ENCODE peak calls at places on chromosomes 7 and 10, in eight cellular contexts. Q is HCT116; A is kidney; K is naive thymus-derived CD4-positive, alpha-beta T cell; R is PC-9; O is A673; E is upper lobe of right lung; H is OCI-LY7. C is an unnamed sample.
A peak's percentile ranks its signal among the peaks of the same experiment; 100 is the strongest.

GRCh38 chr10:50621981-50622496 is 1.7 kb downstream of the SGMS1 start:
- DNase-seq in E (peak; percentile 93), O (peak; percentile 62), Q (peak; percentile 75), H (peak; percentile 91), K (peak; percentile 69), R (peak; percentile 89), A (peak; percentile 98), C (peak; percentile 97)

GRCh38 chr7:7979556-7979955 is 11.0 kb downstream of the GLCCI1 start:
- DNase-seq in H (no peak), O (no peak), A (no peak), R (no peak), K (no peak), Q (no peak), E (no peak), C (no peak)

GRCh38 chr10:123144697-123145541 is 3.0 kb upstream of the HMX2 start:
- DNase-seq in R (no peak), O (no peak), K (no peak), A (no peak), Q (no peak), H (no peak), E (no peak), C (no peak)

GRCh38 chr7:153090209-153090608 is 330.7 kb downstream of the ACTR3B start:
- DNase-seq in R (no peak), E (no peak), O (no peak), Q (no peak), K (no peak), A (no peak), H (no peak), C (no peak)

GRCh38 chr7:832292-832967 is at the start of gene SUN1:
- DNase-seq in O (no peak), Q (peak; percentile 87), A (peak; percentile 69), E (no peak), K (peak; percentile 74), R (peak; percentile 90), H (no peak), C (no peak)

GRCh38 chr7:99693427-99694200 is 13.8 kb upstream of the CYP3A5 start:
- DNase-seq in K (peak; percentile 59), O (no peak), Q (no peak), E (no peak), R (peak; percentile 86), A (no peak), H (no peak), C (no peak)

GRCh38 chr10:68989317-68989990 is 851 bp downstream of the KIFBP start:
- DNase-seq in E (no peak), O (peak; percentile 13), K (no peak), A (no peak), Q (no peak), R (no peak), H (no peak), C (no peak)

GRCh38 chr10:98318861-98319260 is 50.9 kb upstream of the LOXL4 start:
- DNase-seq in A (no peak), Q (no peak), R (no peak), E (no peak), H (no peak), O (no peak), K (no peak), C (no peak)

GRCh38 chr7:150992833-150993302 is 2.1 kb downstream of the NOS3 start:
- DNase-seq in O (peak; percentile 48), Q (no peak), K (no peak), H (peak; percentile 58), E (no peak), A (peak; percentile 86), R (no peak), C (peak; percentile 43)

GRCh38 chr7:150994141-150994837 is 3.5 kb downstream of the NOS3 start:
- DNase-seq in E (no peak), R (no peak), K (no peak), A (peak; percentile 83), O (no peak), H (peak; percentile 66), Q (no peak), C (peak; percentile 73)

GRCh38 chr7:150992051-150992640 is 1.3 kb downstream of the NOS3 start:
- DNase-seq in H (no peak), A (no peak), K (no peak), Q (no peak), R (no peak), O (no peak), E (no peak), C (no peak)

GRCh38 chr7:150994838-150995510 is 4.2 kb downstream of the NOS3 start:
- DNase-seq in H (no peak), O (no peak), A (no peak), E (no peak), Q (no peak), R (no peak), K (no peak), C (no peak)

GRCh38 chr7:150993511-150993910 is 2.7 kb downstream of the NOS3 start:
- DNase-seq in R (no peak), Q (no peak), A (peak; percentile 92), K (no peak), O (no peak), H (no peak), E (no peak), C (peak; percentile 79)
- H3K27ac ChIP-seq in R (no peak overlapping the region), Q (no peak overlapping the region), A (peak overlapping the region; percentile 23), K (no peak overlapping the region), O (no peak overlapping the region), H (no peak overlapping the region), E (peak overlapping the region; percentile 58), C (peak overlapping the region; percentile 92)

GRCh38 chr10:5860039-5860438 is 29.7 kb downstream of the ANKRD16 start:
- DNase-seq in K (no peak), O (no peak), A (no peak), Q (no peak), H (no peak), R (no peak), E (no peak), C (no peak)

GRCh38 chr10:5861269-5862031 is 28.2 kb downstream of the ANKRD16 start:
- DNase-seq in E (no peak), O (no peak), R (peak; percentile 47), K (no peak), H (no peak), Q (peak; percentile 78), A (no peak), C (no peak)

GRCh38 chr10:5858811-5859210 is 30.9 kb downstream of the ANKRD16 start:
- DNase-seq in H (no peak), K (no peak), E (no peak), Q (no peak), R (no peak), A (no peak), O (no peak), C (no peak)

GRCh38 chr10:5856701-5857004 is 33.0 kb downstream of the ANKRD16 start:
- DNase-seq in A (no peak), E (no peak), R (no peak), Q (no peak), H (no peak), K (no peak), O (no peak), C (no peak)

DNA sequence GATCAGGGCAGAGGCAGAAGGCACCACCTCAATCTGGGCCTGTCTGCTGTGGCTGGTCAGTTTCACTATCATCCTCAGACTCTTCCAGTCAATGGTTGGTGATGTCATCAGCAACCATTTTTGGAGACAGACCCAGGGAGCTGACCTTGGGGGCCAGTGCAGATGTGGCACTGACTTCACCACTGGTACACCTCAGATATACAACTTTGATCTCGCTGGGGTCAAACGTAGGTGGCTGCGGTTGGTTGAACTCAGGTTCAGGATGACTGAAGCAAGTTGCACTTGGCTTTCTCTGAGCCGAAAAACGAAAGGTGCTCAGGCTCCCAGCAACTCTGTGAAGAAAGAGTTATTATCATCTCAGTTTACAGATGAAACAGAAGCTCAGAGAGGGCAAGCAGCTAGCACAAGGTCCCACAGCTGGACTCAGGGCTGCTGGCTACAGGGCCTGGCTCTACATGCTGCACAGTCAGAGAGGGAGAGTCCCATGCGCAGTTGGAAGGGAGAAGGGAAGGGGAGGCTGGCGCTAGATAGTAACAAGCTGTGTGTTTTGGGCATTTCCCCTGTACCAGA is 27.2 kb downstream of the ANKRD16 start:
- DNase-seq in R (no peak), E (no peak), K (no peak), O (no peak), H (no peak), Q (no peak), A (no peak), C (no peak)
- H3K4me3 ChIP-seq in R (no peak overlapping the region), E (no peak overlapping the region), K (no peak overlapping the region), O (no peak overlapping the region), H (no peak overlapping the region), Q (no peak overlapping the region), A (no peak overlapping the region), C (no peak overlapping the region)

DNA sequence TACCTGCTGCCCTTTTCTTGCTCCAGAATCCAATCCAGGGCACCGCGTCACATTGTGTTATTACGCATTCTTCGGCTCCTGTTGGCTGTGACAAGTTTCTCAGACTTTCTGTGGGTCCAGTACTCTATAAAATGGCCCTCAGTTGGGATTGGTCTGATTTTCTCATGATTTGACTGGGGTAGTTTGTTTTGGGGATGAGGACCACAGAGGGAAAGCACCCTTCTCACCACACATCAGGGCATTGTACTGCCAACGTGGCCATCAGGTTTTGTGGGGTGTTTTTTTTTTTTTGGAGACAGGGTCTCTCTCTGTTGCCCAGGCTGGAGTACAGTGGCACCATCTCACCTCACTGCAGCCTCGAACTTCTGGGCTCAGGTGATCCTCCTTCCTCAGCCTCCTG is 17.0 kb upstream of the ORAI2 start:
- DNase-seq in Q (no peak), O (no peak), K (no peak), E (no peak), A (no peak), R (no peak), H (no peak), C (no peak)
- H3K36me3 ChIP-seq in Q (peaks cover 30% of the 10 kb centered on the region), O (peaks cover 64% of the 10 kb centered on the region), K (no peaks in the 10 kb centered on the region), E (peaks cover 65% of the 10 kb centered on the region), A (peaks cover 41% of the 10 kb centered on the region), R (peaks cover 19% of the 10 kb centered on the region), H (peaks cover 93% of the 10 kb centered on the region), C (peaks cover 70% of the 10 kb centered on the region)

GRCh38 chr7:91567111-91568012 is 303.1 kb downstream of the FZD1 start:
- DNase-seq in Q (no peak), A (no peak), K (no peak), E (no peak), O (no peak), R (no peak), H (no peak), C (no peak)

GRCh38 chr7:91566333-91566732 is 302.1 kb downstream of the FZD1 start:
- DNase-seq in E (no peak), K (no peak), O (no peak), A (no peak), R (no peak), Q (no peak), H (no peak), C (no peak)

GRCh38 chr7:91564101-91564500 is 299.9 kb downstream of the FZD1 start:
- DNase-seq in Q (no peak), H (no peak), K (no peak), A (no peak), E (no peak), R (no peak), O (no peak), C (no peak)

GRCh38 chr7:91568138-91568537 is 303.9 kb downstream of the FZD1 start:
- DNase-seq in Q (no peak), A (no peak), H (no peak), O (no peak), K (no peak), R (no peak), E (no peak), C (no peak)

DNA sequence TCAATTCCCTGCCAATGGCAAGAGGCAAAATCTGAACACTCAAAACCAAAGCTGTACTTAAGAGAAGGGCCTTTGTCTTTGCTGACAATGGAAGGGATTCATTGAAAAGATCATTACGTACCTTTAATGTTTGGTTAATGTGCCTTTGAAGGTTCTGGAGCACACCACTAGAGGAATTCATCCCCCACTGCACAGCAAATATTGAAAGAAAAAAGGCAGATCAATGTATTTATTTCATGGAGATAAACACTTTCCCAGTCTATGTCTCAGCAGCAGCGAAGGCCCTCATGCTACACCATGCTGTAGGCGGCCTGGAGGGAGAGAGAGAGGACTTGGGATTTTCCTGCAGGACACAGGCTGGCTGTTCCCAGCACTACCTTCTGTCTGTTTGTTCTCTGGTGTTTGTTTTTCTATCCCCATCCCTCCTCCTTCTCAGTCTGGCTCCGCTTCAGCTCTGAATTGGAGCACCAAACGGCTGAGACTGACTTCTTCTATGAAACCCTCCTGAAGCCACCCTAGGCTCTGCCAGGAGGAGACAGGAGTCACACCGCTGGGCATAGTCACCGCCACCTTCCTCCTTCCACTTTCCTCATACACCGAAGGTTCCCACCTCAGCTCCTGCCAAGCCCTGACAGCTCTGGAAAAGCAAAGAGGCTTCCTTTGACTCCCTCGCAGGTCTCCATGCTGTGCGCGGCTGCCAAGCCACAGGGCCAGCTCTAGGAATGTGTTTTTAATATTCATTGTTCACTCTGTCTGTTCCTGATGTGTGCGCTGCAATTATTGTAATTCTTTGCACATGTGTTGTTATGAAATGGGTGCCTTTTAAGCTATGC is 301.5 kb downstream of the FZD1 start:
- DNase-seq in E (no peak), Q (no peak), O (no peak), R (no peak), K (no peak), H (no peak), A (no peak), C (no peak)
- H3K27ac ChIP-seq in E (no peak overlapping the region), Q (no peak overlapping the region), O (no peak overlapping the region), R (no peak overlapping the region), K (no peak overlapping the region), H (no peak overlapping the region), A (no peak overlapping the region), C (no peak overlapping the region)